ENCODE peak calls at places on chromosome 4, in ten cellular contexts. One of them, this sample, is unnamed.

GRCh38 chr4:71860643-71861042 is 76.8 kb upstream of the GC start:
- DNase-seq in activated naive CD4-positive, alpha-beta T cell treated with Interleukin-2 at 50 U/mL for 16 hours: no peak
- DNase-seq in T-helper 9 cell: no peak
- DNase-seq in CD14-positive monocyte: no peak
- DNase-seq in esophagus squamous epithelium: no peak
- DNase-seq in AG08396: no peak
- DNase-seq in GM13977: no peak
- DNase-seq in D341Med: no peak
- DNase-seq in GM12878: no peak
- DNase-seq in Calu3: no peak
- DNase-seq in this sample: no peak

GRCh38 chr4:15469402-15470148 is at the start of gene CC2D2A:
- DNase-seq in activated naive CD4-positive, alpha-beta T cell treated with Interleukin-2 at 50 U/mL for 16 hours: no peak
- DNase-seq in T-helper 9 cell: no peak
- DNase-seq in CD14-positive monocyte: no peak
- DNase-seq in esophagus squamous epithelium: no peak
- DNase-seq in AG08396: peak; percentile 64
- DNase-seq in GM13977: no peak
- DNase-seq in D341Med: no peak
- DNase-seq in GM12878: no peak
- DNase-seq in Calu3: peak; percentile 9
- DNase-seq in this sample: no peak

GRCh38 chr4:7340553-7341433 is 93.9 kb downstream of the PSAPL1 start:
- DNase-seq in activated naive CD4-positive, alpha-beta T cell treated with Interleukin-2 at 50 U/mL for 16 hours: no peak
- DNase-seq in T-helper 9 cell: no peak
- DNase-seq in CD14-positive monocyte: no peak
- DNase-seq in esophagus squamous epithelium: no peak
- DNase-seq in AG08396: no peak
- DNase-seq in GM13977: no peak
- DNase-seq in D341Med: no peak
- DNase-seq in GM12878: no peak
- DNase-seq in Calu3: no peak
- DNase-seq in this sample: no peak

GRCh38 chr4:13322681-13323101 is 161.4 kb downstream of the RAB28 start:
- DNase-seq in activated naive CD4-positive, alpha-beta T cell treated with Interleukin-2 at 50 U/mL for 16 hours: no peak
- DNase-seq in T-helper 9 cell: no peak
- DNase-seq in CD14-positive monocyte: no peak
- DNase-seq in esophagus squamous epithelium: no peak
- DNase-seq in AG08396: peak; percentile 48
- DNase-seq in GM13977: no peak
- DNase-seq in D341Med: no peak
- DNase-seq in GM12878: no peak
- DNase-seq in Calu3: no peak
- DNase-seq in this sample: no peak

GRCh38 chr4:122552898-122553297 is 68.0 kb downstream of the IL21 start:
- DNase-seq in activated naive CD4-positive, alpha-beta T cell treated with Interleukin-2 at 50 U/mL for 16 hours: no peak
- DNase-seq in T-helper 9 cell: no peak
- DNase-seq in CD14-positive monocyte: no peak
- DNase-seq in esophagus squamous epithelium: no peak
- DNase-seq in AG08396: no peak
- DNase-seq in GM13977: no peak
- DNase-seq in D341Med: no peak
- DNase-seq in GM12878: no peak
- DNase-seq in Calu3: no peak
- DNase-seq in this sample: no peak

GRCh38 chr4:80916770-80917169 is 113.7 kb upstream of the BMP3 start:
- DNase-seq in activated naive CD4-positive, alpha-beta T cell treated with Interleukin-2 at 50 U/mL for 16 hours: no peak
- DNase-seq in T-helper 9 cell: no peak
- DNase-seq in CD14-positive monocyte: no peak
- DNase-seq in esophagus squamous epithelium: no peak
- DNase-seq in AG08396: no peak
- DNase-seq in GM13977: no peak
- DNase-seq in D341Med: no peak
- DNase-seq in GM12878: no peak
- DNase-seq in Calu3: no peak
- DNase-seq in this sample: no peak

GRCh38 chr4:23429497-23429896 is 460.4 kb downstream of the PPARGC1A start:
- DNase-seq in activated naive CD4-positive, alpha-beta T cell treated with Interleukin-2 at 50 U/mL for 16 hours: no peak
- DNase-seq in T-helper 9 cell: no peak
- DNase-seq in CD14-positive monocyte: no peak
- DNase-seq in esophagus squamous epithelium: no peak
- DNase-seq in AG08396: no peak
- DNase-seq in GM13977: no peak
- DNase-seq in D341Med: no peak
- DNase-seq in GM12878: no peak
- DNase-seq in Calu3: no peak
- DNase-seq in this sample: no peak

GRCh38 chr4:126071346-126072333 is 756.9 kb downstream of the FAT4 start:
- DNase-seq in activated naive CD4-positive, alpha-beta T cell treated with Interleukin-2 at 50 U/mL for 16 hours: no peak
- DNase-seq in T-helper 9 cell: no peak
- DNase-seq in CD14-positive monocyte: no peak
- DNase-seq in esophagus squamous epithelium: no peak
- DNase-seq in AG08396: peak; percentile 10
- DNase-seq in GM13977: no peak
- DNase-seq in D341Med: no peak
- DNase-seq in GM12878: no peak
- DNase-seq in Calu3: no peak
- DNase-seq in this sample: no peak

GRCh38 chr4:24364852-24365251 is 219.5 kb downstream of the DHX15 start:
- DNase-seq in activated naive CD4-positive, alpha-beta T cell treated with Interleukin-2 at 50 U/mL for 16 hours: no peak
- DNase-seq in T-helper 9 cell: no peak
- DNase-seq in CD14-positive monocyte: no peak
- DNase-seq in esophagus squamous epithelium: no peak
- DNase-seq in AG08396: no peak
- DNase-seq in GM13977: no peak
- DNase-seq in D341Med: no peak
- DNase-seq in GM12878: no peak
- DNase-seq in Calu3: no peak
- DNase-seq in this sample: no peak

GRCh38 chr4:177182156-177182555 is 127.5 kb upstream of the NEIL3 start:
- DNase-seq in activated naive CD4-positive, alpha-beta T cell treated with Interleukin-2 at 50 U/mL for 16 hours: no peak
- DNase-seq in T-helper 9 cell: no peak
- DNase-seq in CD14-positive monocyte: no peak
- DNase-seq in esophagus squamous epithelium: no peak
- DNase-seq in AG08396: no peak
- DNase-seq in GM13977: no peak
- DNase-seq in D341Med: no peak
- DNase-seq in GM12878: no peak
- DNase-seq in Calu3: no peak
- DNase-seq in this sample: no peak

GRCh38 chr4:45043916-45044315 is 317.6 kb upstream of the GNPDA2 start:
- DNase-seq in activated naive CD4-positive, alpha-beta T cell treated with Interleukin-2 at 50 U/mL for 16 hours: no peak
- DNase-seq in T-helper 9 cell: no peak
- DNase-seq in CD14-positive monocyte: no peak
- DNase-seq in esophagus squamous epithelium: no peak
- DNase-seq in AG08396: no peak
- DNase-seq in GM13977: no peak
- DNase-seq in D341Med: no peak
- DNase-seq in GM12878: no peak
- DNase-seq in Calu3: no peak
- DNase-seq in this sample: no peak

GRCh38 chr4:105023668-105024055 is 123.0 kb upstream of the TET2 start:
- DNase-seq in activated naive CD4-positive, alpha-beta T cell treated with Interleukin-2 at 50 U/mL for 16 hours: no peak
- DNase-seq in T-helper 9 cell: no peak
- DNase-seq in CD14-positive monocyte: no peak
- DNase-seq in esophagus squamous epithelium: no peak
- DNase-seq in AG08396: no peak
- DNase-seq in GM13977: no peak
- DNase-seq in D341Med: no peak
- DNase-seq in GM12878: no peak
- DNase-seq in Calu3: no peak
- DNase-seq in this sample: no peak

GRCh38 chr4:71595576-71596108 is 188.2 kb downstream of the GC start:
- DNase-seq in activated naive CD4-positive, alpha-beta T cell treated with Interleukin-2 at 50 U/mL for 16 hours: no peak
- DNase-seq in T-helper 9 cell: no peak
- DNase-seq in CD14-positive monocyte: no peak
- DNase-seq in esophagus squamous epithelium: no peak
- DNase-seq in AG08396: peak; percentile 5
- DNase-seq in GM13977: no peak
- DNase-seq in D341Med: no peak
- DNase-seq in GM12878: no peak
- DNase-seq in Calu3: no peak
- DNase-seq in this sample: no peak

GRCh38 chr4:37365888-37366287 is 121.3 kb downstream of the NWD2 start:
- DNase-seq in activated naive CD4-positive, alpha-beta T cell treated with Interleukin-2 at 50 U/mL for 16 hours: no peak
- DNase-seq in T-helper 9 cell: no peak
- DNase-seq in CD14-positive monocyte: no peak
- DNase-seq in esophagus squamous epithelium: no peak
- DNase-seq in AG08396: no peak
- DNase-seq in GM13977: no peak
- DNase-seq in D341Med: no peak
- DNase-seq in GM12878: no peak
- DNase-seq in Calu3: no peak
- DNase-seq in this sample: no peak

GRCh38 chr4:162836773-162837172 is 329.9 kb downstream of the NAF1 start:
- DNase-seq in activated naive CD4-positive, alpha-beta T cell treated with Interleukin-2 at 50 U/mL for 16 hours: no peak
- DNase-seq in T-helper 9 cell: no peak
- DNase-seq in CD14-positive monocyte: no peak
- DNase-seq in esophagus squamous epithelium: no peak
- DNase-seq in AG08396: no peak
- DNase-seq in GM13977: no peak
- DNase-seq in D341Med: no peak
- DNase-seq in GM12878: no peak
- DNase-seq in Calu3: no peak
- DNase-seq in this sample: no peak